ENCODE peak calls at places on chromosomes 11 and 22, in four cellular contexts. One of them, this sample, is unnamed.
A peak's percentile ranks its signal among the peaks of the same experiment; 100 is the strongest.

GRCh38 chr22:19916006-19916405 is 25.6 kb upstream of the COMT start:
- DNase-seq in heart left ventricle: no peak
- DNase-seq in colonic mucosa: no peak
- DNase-seq in brain microvascular endothelial cell: no peak
- DNase-seq in this sample: no peak

GRCh38 chr11:59206635-59207034 is 6.1 kb downstream of the MPEG1 start:
- DNase-seq in brain microvascular endothelial cell: peak; percentile 12
- DNase-seq in colonic mucosa: peak; percentile 54
- DNase-seq in heart left ventricle: no peak
- DNase-seq in this sample: no peak

GRCh38 chr22:44642096-44642644 is 59.8 kb upstream of the PRR5 start:
- DNase-seq in heart left ventricle: no peak
- DNase-seq in colonic mucosa: no peak
- DNase-seq in brain microvascular endothelial cell: no peak
- DNase-seq in this sample: no peak

GRCh38 chr22:32830473-32830872 is 29.0 kb downstream of the TIMP3 start:
- DNase-seq in brain microvascular endothelial cell: peak; percentile 42
- DNase-seq in colonic mucosa: no peak
- DNase-seq in heart left ventricle: peak; percentile 72
- DNase-seq in this sample: no peak

GRCh38 chr11:27209562-27210005 is 153.4 kb downstream of the CCDC34 start:
- DNase-seq in heart left ventricle: peak; percentile 76
- DNase-seq in colonic mucosa: peak; percentile 24
- DNase-seq in brain microvascular endothelial cell: peak; percentile 95
- DNase-seq in this sample: no peak

GRCh38 chr11:75103380-75104026 is 6.8 kb upstream of the OR2AT4 start:
- DNase-seq in heart left ventricle: no peak
- DNase-seq in brain microvascular endothelial cell: peak; percentile 52
- DNase-seq in colonic mucosa: no peak
- DNase-seq in this sample: no peak

GRCh38 chr11:15816270-15816871 is 540.0 kb downstream of the SOX6 start:
- DNase-seq in colonic mucosa: no peak
- DNase-seq in brain microvascular endothelial cell: peak; percentile 94
- DNase-seq in heart left ventricle: peak; percentile 41
- DNase-seq in this sample: no peak

GRCh38 chr11:70110538-70111055 is 32.5 kb downstream of the ANO1 start:
- DNase-seq in heart left ventricle: no peak
- DNase-seq in brain microvascular endothelial cell: no peak
- DNase-seq in colonic mucosa: no peak
- DNase-seq in this sample: no peak

GRCh38 chr22:50269573-50270301 is 443 bp downstream of the MAPK11 start:
- DNase-seq in heart left ventricle: peak; percentile 60
- DNase-seq in brain microvascular endothelial cell: no peak
- DNase-seq in colonic mucosa: no peak
- DNase-seq in this sample: no peak

GRCh38 chr11:78424334-78425270 is 7.0 kb upstream of the GAB2 start:
- DNase-seq in colonic mucosa: no peak
- DNase-seq in brain microvascular endothelial cell: no peak
- DNase-seq in heart left ventricle: no peak
- DNase-seq in this sample: no peak

GRCh38 chr11:64754124-64754918 is 5.5 kb downstream of the PYGM start:
- DNase-seq in heart left ventricle: no peak
- DNase-seq in colonic mucosa: no peak
- DNase-seq in brain microvascular endothelial cell: no peak
- DNase-seq in this sample: peak; percentile 10

GRCh38 chr11:63805844-63806415 is 7.3 kb upstream of the SPINDOC start:
- DNase-seq in heart left ventricle: no peak
- DNase-seq in brain microvascular endothelial cell: peak; percentile 23
- DNase-seq in colonic mucosa: no peak
- DNase-seq in this sample: no peak

GRCh38 chr11:72673943-72674828 is at the start of gene PDE2A:
- DNase-seq in heart left ventricle: no peak
- DNase-seq in colonic mucosa: no peak
- DNase-seq in brain microvascular endothelial cell: no peak
- DNase-seq in this sample: no peak

GRCh38 chr11:127624455-127624854 is 623.9 kb upstream of the KIRREL3 start:
- DNase-seq in heart left ventricle: no peak
- DNase-seq in colonic mucosa: no peak
- DNase-seq in brain microvascular endothelial cell: no peak
- DNase-seq in this sample: peak; percentile 8

GRCh38 chr22:31046591-31047226 is 34.4 kb upstream of the SMTN start:
- DNase-seq in heart left ventricle: peak; percentile 87
- DNase-seq in colonic mucosa: no peak
- DNase-seq in brain microvascular endothelial cell: no peak
- DNase-seq in this sample: no peak

GRCh38 chr11:119093951-119094815 is 7.5 kb downstream of the DPAGT1 start:
- DNase-seq in heart left ventricle: peak; percentile 48
- DNase-seq in colonic mucosa: peak; percentile 45
- DNase-seq in brain microvascular endothelial cell: peak; percentile 18
- DNase-seq in this sample: peak; percentile 17

GRCh38 chr11:87769626-87770025 is 405.6 kb downstream of the RAB38 start:
- DNase-seq in colonic mucosa: no peak
- DNase-seq in brain microvascular endothelial cell: no peak
- DNase-seq in heart left ventricle: no peak
- DNase-seq in this sample: no peak

GRCh38 chr11:111335596-111335995 is 37.2 kb downstream of the POU2AF3 start:
- DNase-seq in heart left ventricle: no peak
- DNase-seq in colonic mucosa: no peak
- DNase-seq in brain microvascular endothelial cell: no peak
- DNase-seq in this sample: no peak

GRCh38 chr22:34608716-34609115 is 457.2 kb upstream of the ISX start:
- DNase-seq in heart left ventricle: no peak
- DNase-seq in colonic mucosa: no peak
- DNase-seq in brain microvascular endothelial cell: no peak
- DNase-seq in this sample: no peak

GRCh38 chr11:99316761-99317475 is 296.2 kb downstream of the CNTN5 start:
- DNase-seq in heart left ventricle: peak; percentile 29
- DNase-seq in brain microvascular endothelial cell: no peak
- DNase-seq in colonic mucosa: no peak
- DNase-seq in this sample: no peak

GRCh38 chr11:28833670-28834069 is 725.5 kb downstream of the METTL15 start:
- DNase-seq in colonic mucosa: no peak
- DNase-seq in brain microvascular endothelial cell: peak; percentile 97
- DNase-seq in heart left ventricle: no peak
- DNase-seq in this sample: no peak

GRCh38 chr11:27234043-27234668 is 128.9 kb downstream of the CCDC34 start:
- DNase-seq in heart left ventricle: peak; percentile 70
- DNase-seq in brain microvascular endothelial cell: peak; percentile 97
- DNase-seq in colonic mucosa: peak; percentile 69
- DNase-seq in this sample: peak; percentile 30

GRCh38 chr11:134358853-134359490 is 27.2 kb downstream of the GLB1L2 start:
- DNase-seq in colonic mucosa: no peak
- DNase-seq in brain microvascular endothelial cell: no peak
- DNase-seq in heart left ventricle: no peak
- DNase-seq in this sample: no peak

GRCh38 chr11:66313321-66314185 is 3.3 kb downstream of the CD248 start:
- DNase-seq in brain microvascular endothelial cell: no peak
- DNase-seq in heart left ventricle: no peak
- DNase-seq in colonic mucosa: no peak
- DNase-seq in this sample: no peak

GRCh38 chr22:26648011-26648497 is 9.3 kb upstream of the MIAT start:
- DNase-seq in heart left ventricle: no peak
- DNase-seq in colonic mucosa: no peak
- DNase-seq in brain microvascular endothelial cell: no peak
- DNase-seq in this sample: peak; percentile 64

GRCh38 chr11:129451524-129451923 is 75.9 kb downstream of the BARX2 start:
- DNase-seq in heart left ventricle: no peak
- DNase-seq in colonic mucosa: no peak
- DNase-seq in brain microvascular endothelial cell: no peak
- DNase-seq in this sample: no peak

GRCh38 chr11:102279641-102280170 is 37.6 kb upstream of the BIRC3 start:
- DNase-seq in colonic mucosa: peak; percentile 72
- DNase-seq in brain microvascular endothelial cell: peak; percentile 7
- DNase-seq in heart left ventricle: no peak
- DNase-seq in this sample: no peak

GRCh38 chr11:133937015-133937414 is 19.8 kb downstream of the IGSF9B start:
- DNase-seq in heart left ventricle: no peak
- DNase-seq in colonic mucosa: no peak
- DNase-seq in brain microvascular endothelial cell: no peak
- DNase-seq in this sample: no peak

GRCh38 chr22:39723899-39724351 is 153.4 kb downstream of the CACNA1I start:
- DNase-seq in brain microvascular endothelial cell: peak; percentile 60
- DNase-seq in colonic mucosa: no peak
- DNase-seq in heart left ventricle: no peak
- DNase-seq in this sample: peak; percentile 47

GRCh38 chr11:24181395-24182047 is 315.3 kb upstream of the LUZP2 start:
- DNase-seq in heart left ventricle: no peak
- DNase-seq in colonic mucosa: no peak
- DNase-seq in brain microvascular endothelial cell: no peak
- DNase-seq in this sample: no peak

GRCh38 chr11:34566209-34566551 is 52.6 kb upstream of the ELF5 start:
- DNase-seq in heart left ventricle: no peak
- DNase-seq in colonic mucosa: no peak
- DNase-seq in brain microvascular endothelial cell: no peak
- DNase-seq in this sample: no peak

GRCh38 chr11:118265954-118266353 is 1.9 kb upstream of the MPZL2 start:
- DNase-seq in colonic mucosa: peak; percentile 89
- DNase-seq in heart left ventricle: peak; percentile 37
- DNase-seq in brain microvascular endothelial cell: no peak
- DNase-seq in this sample: no peak

GRCh38 chr11:3920148-3920852 is 64.8 kb downstream of the STIM1 start:
- DNase-seq in brain microvascular endothelial cell: peak; percentile 42
- DNase-seq in heart left ventricle: peak; percentile 40
- DNase-seq in colonic mucosa: peak; percentile 54
- DNase-seq in this sample: no peak

GRCh38 chr22:45887202-45888131 is 89.5 kb downstream of the WNT7B start:
- DNase-seq in brain microvascular endothelial cell: no peak
- DNase-seq in colonic mucosa: no peak
- DNase-seq in heart left ventricle: peak; percentile 16
- DNase-seq in this sample: no peak

GRCh38 chr11:64856382-64857227 is 12.2 kb upstream of the CDC42BPG start:
- DNase-seq in colonic mucosa: peak; percentile 45
- DNase-seq in heart left ventricle: peak; percentile 86
- DNase-seq in brain microvascular endothelial cell: peak; percentile 69
- DNase-seq in this sample: no peak

GRCh38 chr22:42947211-42947990 is 67.5 kb downstream of the PACSIN2 start:
- DNase-seq in brain microvascular endothelial cell: peak; percentile 37
- DNase-seq in heart left ventricle: peak; percentile 69
- DNase-seq in colonic mucosa: no peak
- DNase-seq in this sample: no peak

GRCh38 chr11:15941206-15941770 is 415.1 kb downstream of the SOX6 start:
- DNase-seq in colonic mucosa: no peak
- DNase-seq in heart left ventricle: peak; percentile 50
- DNase-seq in brain microvascular endothelial cell: no peak
- DNase-seq in this sample: no peak

GRCh38 chr11:125371451-125371935 is 124.6 kb downstream of the FEZ1 start:
- DNase-seq in heart left ventricle: peak; percentile 14
- DNase-seq in brain microvascular endothelial cell: no peak
- DNase-seq in colonic mucosa: no peak
- DNase-seq in this sample: no peak

GRCh38 chr11:129283141-129283540 is 91.0 kb upstream of the ARHGAP32 start:
- DNase-seq in brain microvascular endothelial cell: no peak
- DNase-seq in heart left ventricle: no peak
- DNase-seq in colonic mucosa: peak; percentile 82
- DNase-seq in this sample: no peak

GRCh38 chr11:19701421-19701820 is 11.2 kb upstream of the NAV2 start:
- DNase-seq in heart left ventricle: no peak
- DNase-seq in brain microvascular endothelial cell: no peak
- DNase-seq in colonic mucosa: no peak
- DNase-seq in this sample: no peak
- H3K27ac ChIP-seq in heart left ventricle: no peak overlapping the region
- H3K27ac ChIP-seq in brain microvascular endothelial cell: no peak overlapping the region
- H3K27ac ChIP-seq in colonic mucosa: no peak overlapping the region
- H3K27ac ChIP-seq in this sample: no peak overlapping the region

GRCh38 chr11:5473921-5474320 is 14.6 kb upstream of the OR52D1 start:
- DNase-seq in heart left ventricle: no peak
- DNase-seq in brain microvascular endothelial cell: no peak
- DNase-seq in colonic mucosa: no peak
- DNase-seq in this sample: no peak

DNA sequence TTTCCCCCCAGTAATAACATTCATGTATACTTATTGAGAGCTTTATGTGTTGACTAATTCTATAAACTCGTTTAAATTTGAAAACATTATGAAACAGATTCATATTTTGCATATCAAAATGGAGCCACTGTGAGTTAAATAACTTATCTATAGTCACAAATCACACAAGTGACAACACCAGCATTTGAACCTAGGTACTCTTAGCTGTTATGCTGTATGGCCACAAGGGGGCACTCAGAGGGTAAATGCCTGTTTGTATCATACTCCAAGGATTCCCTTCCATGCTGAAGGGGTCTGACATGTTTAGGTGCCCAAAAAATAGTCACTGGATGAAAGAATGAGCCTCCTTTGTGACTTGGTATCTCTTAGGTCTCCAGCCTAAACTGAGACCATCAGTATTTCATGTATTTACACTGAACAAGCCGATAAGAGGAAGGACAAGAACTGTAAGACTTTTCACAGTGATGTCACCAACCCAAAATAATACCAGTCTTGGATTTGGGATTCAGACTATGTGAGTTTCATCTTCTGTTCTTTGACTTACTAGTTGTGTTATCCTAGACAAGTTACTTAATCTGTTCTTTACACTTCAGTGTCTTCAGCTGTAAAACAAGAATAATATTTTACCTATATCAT is 12.2 kb upstream of the OR52D1 start:
- DNase-seq in colonic mucosa: peak; percentile 34
- DNase-seq in heart left ventricle: no peak
- DNase-seq in brain microvascular endothelial cell: peak; percentile 43
- DNase-seq in this sample: peak; percentile 10
- TF ChIP-seq CTCF in colonic mucosa: peak; percentile 62
- TF ChIP-seq CTCF in heart left ventricle: peak; percentile 84
- TF ChIP-seq CTCF in brain microvascular endothelial cell: peak; percentile 89
- TF ChIP-seq CTCF in this sample: peak; percentile 55

GRCh38 chr22:28629420-28630184 is 50.0 kb downstream of the TTC28 start:
- DNase-seq in colonic mucosa: no peak
- DNase-seq in brain microvascular endothelial cell: no peak
- DNase-seq in heart left ventricle: no peak
- DNase-seq in this sample: no peak
- H3K4me3 ChIP-seq in colonic mucosa: no peak overlapping the region
- H3K4me3 ChIP-seq in brain microvascular endothelial cell: no peak overlapping the region
- H3K4me3 ChIP-seq in heart left ventricle: no peak overlapping the region
- H3K4me3 ChIP-seq in this sample: no peak overlapping the region

DNA sequence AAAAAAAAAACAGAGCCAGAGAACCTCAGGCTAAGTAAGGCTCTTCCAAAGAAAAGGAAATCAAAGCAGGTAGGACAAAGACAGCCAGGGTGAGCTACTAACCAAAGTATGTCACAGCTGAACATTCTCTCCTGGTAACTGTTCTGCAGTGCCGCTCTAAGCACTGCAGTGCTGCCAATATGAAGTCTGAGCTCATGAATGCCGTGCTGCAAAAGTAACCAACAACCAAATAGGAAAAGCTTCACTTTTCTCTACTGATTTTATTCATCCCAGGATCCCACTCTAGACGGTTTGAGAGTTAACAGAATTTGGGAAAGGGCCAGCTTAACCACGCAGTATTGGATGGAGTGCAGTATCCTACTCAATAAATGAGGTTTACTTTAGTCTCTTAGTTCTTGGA is 3.5 kb downstream of the SIK3 start:
- DNase-seq in colonic mucosa: no peak
- DNase-seq in brain microvascular endothelial cell: no peak
- DNase-seq in heart left ventricle: peak; percentile 37
- DNase-seq in this sample: peak; percentile 47
- H3K27ac ChIP-seq in colonic mucosa: no peak overlapping the region
- H3K27ac ChIP-seq in brain microvascular endothelial cell: no peak overlapping the region
- H3K27ac ChIP-seq in heart left ventricle: peak overlapping the region; percentile 99
- H3K27ac ChIP-seq in this sample: peak overlapping the region; percentile 96

This sample was measured in dorsolateral prefrontal cortex.